ENCODE peak calls at places on chromosomes 13 and 19, in ten cellular contexts. M is tibial nerve, L is GM12878, H is A549, Z is stomach, S is SK-N-SH, B is ovary, F is sigmoid colon, J is upper lobe of left lung, T is H1. N is an unnamed sample.
A peak's percentile ranks its signal among the peaks of the same experiment; 100 is the strongest.

GRCh38 chr19:15194938-15195337 is 5.9 kb downstream of the NOTCH3 start:
- DNase-seq in Z (no peak), J (peak; percentile 40), M (no peak), B (no peak), T (no peak), F (no peak), H (no peak), L (no peak), S (no peak), N (no peak)

GRCh38 chr13:110559429-110559943 is 2.0 kb downstream of the RAB20 start:
- DNase-seq in M (no peak), F (peak; percentile 81), T (no peak), Z (peak; percentile 91), H (no peak), B (peak; percentile 48), J (peak; percentile 89), L (no peak), S (no peak), N (peak; percentile 83)

GRCh38 chr13:43786766-43787517 is at the start of gene ENOX1:
- DNase-seq in Z (peak; percentile 49), M (no peak), F (peak; percentile 90), S (peak; percentile 92), J (peak; percentile 23), H (peak; percentile 13), L (no peak), T (no peak), B (peak; percentile 80), N (peak; percentile 38)

GRCh38 chr19:50556236-50557008 is 11.8 kb downstream of the LRRC4B start:
- DNase-seq in L (peak; percentile 15), Z (peak; percentile 72), T (peak; percentile 70), F (peak; percentile 80), J (peak; percentile 65), H (peak; percentile 98), S (peak; percentile 96), M (peak; percentile 47), B (peak; percentile 35), N (peak; percentile 71)

GRCh38 chr13:27622881-27623280 is 1.2 kb downstream of the POLR1D start:
- DNase-seq in M (no peak), H (no peak), T (no peak), B (no peak), F (no peak), J (no peak), L (no peak), S (no peak), Z (no peak), N (no peak)

GRCh38 chr19:18972301-18972831 is 31.3 kb upstream of the HOMER3 start:
- DNase-seq in M (no peak), J (peak; percentile 38), Z (no peak), H (no peak), L (no peak), T (no peak), F (no peak), S (no peak), B (no peak), N (no peak)

GRCh38 chr13:37277435-37278144 is 172.1 kb upstream of the CSNK1A1L start:
- DNase-seq in L (no peak), H (no peak), Z (no peak), M (no peak), T (no peak), J (no peak), F (no peak), B (no peak), S (no peak), N (no peak)

GRCh38 chr13:31236211-31236786 is 36.5 kb downstream of the B3GLCT start:
- DNase-seq in F (no peak), T (no peak), Z (no peak), S (peak; percentile 52), H (no peak), J (no peak), M (peak; percentile 21), L (no peak), B (no peak), N (no peak)

GRCh38 chr13:75181906-75182305 is 300.1 kb downstream of the TBC1D4 start:
- DNase-seq in B (no peak), S (no peak), M (no peak), H (no peak), L (no peak), Z (no peak), F (no peak), T (no peak), J (no peak), N (no peak)

GRCh38 chr19:1105873-1106840 is 2.4 kb downstream of the GPX4 start:
- DNase-seq in F (no peak), H (no peak), Z (no peak), T (no peak), M (no peak), L (no peak), S (no peak), B (no peak), J (no peak), N (no peak)
- H3K4me3 ChIP-seq in F (no peak overlapping the region), H (no peak overlapping the region), Z (peak overlapping the region; percentile 83), T (no peak overlapping the region), M (no peak overlapping the region), L (no peak overlapping the region), S (no peak overlapping the region), B (no peak overlapping the region), J (peak overlapping the region; percentile 79), N (no peak overlapping the region)

GRCh38 chr13:21466527-21466926 is 7.4 kb upstream of the ZDHHC20 start:
- DNase-seq in L (no peak), H (no peak), F (no peak), S (no peak), B (no peak), J (no peak), M (no peak), Z (peak; percentile 52), T (no peak), N (no peak)

GRCh38 chr13:21463424-21463823 is 4.3 kb upstream of the ZDHHC20 start:
- DNase-seq in Z (no peak), T (no peak), L (no peak), S (no peak), B (no peak), J (no peak), M (no peak), H (no peak), F (no peak), N (no peak)

GRCh38 chr13:21470785-21471184 is 11.7 kb upstream of the ZDHHC20 start:
- DNase-seq in F (no peak), M (no peak), J (no peak), S (no peak), H (no peak), L (no peak), Z (no peak), B (no peak), T (no peak), N (no peak)

GRCh38 chr13:21465710-21466160 is 6.6 kb upstream of the ZDHHC20 start:
- DNase-seq in J (peak; percentile 59), S (no peak), B (no peak), T (no peak), H (no peak), M (no peak), F (no peak), L (no peak), Z (peak; percentile 85), N (peak; percentile 17)
- H3K27ac ChIP-seq in J (peak overlapping the region; percentile 74), S (no peak overlapping the region), B (no peak overlapping the region), T (peak overlapping the region; percentile 4), H (no peak overlapping the region), M (no peak overlapping the region), F (no peak overlapping the region), L (no peak overlapping the region), Z (peak overlapping the region; percentile 89), N (peak overlapping the region; percentile 41)

DNA sequence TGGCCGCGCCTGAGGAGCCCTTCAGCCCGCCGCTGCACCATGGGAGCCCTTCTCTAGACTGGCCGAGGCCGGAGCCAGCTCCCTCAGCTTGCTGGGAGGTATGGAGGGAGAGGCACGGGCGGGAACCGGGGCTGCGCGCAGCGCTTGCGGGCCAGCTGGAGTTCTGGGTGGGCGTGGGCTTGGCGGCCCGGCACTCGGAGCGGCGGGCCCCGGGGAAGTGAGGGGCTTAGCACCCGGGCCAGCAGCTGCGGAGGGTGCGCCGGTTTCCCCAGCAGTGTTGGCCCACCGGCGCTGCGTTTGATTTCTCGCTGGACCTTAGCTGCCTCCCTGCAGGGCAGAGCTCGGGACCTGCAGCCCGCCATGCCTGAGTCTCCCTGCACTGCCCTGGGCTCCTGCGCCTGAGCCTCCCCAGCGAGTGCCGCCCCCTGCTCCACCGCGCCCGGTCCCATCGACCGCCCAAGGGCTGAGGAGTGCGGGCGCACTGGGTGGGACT is 1890.0 kb upstream of the PCDH20 start:
- DNase-seq in T (no peak), L (no peak), Z (no peak), B (no peak), H (no peak), F (no peak), J (no peak), S (no peak), M (no peak), N (no peak)
- TF ChIP-seq EP300 in T (no peak), L (no peak), Z (no peak), B (no peak), H (no peak), F (no peak), J (no peak), S (no peak), M (no peak), N (no peak)

GRCh38 chr19:3163943-3164342 is 14.6 kb upstream of the S1PR4 start:
- DNase-seq in H (no peak), Z (no peak), J (no peak), M (no peak), F (no peak), S (no peak), B (no peak), T (no peak), L (no peak), N (no peak)

GRCh38 chr19:3162418-3163229 is 15.9 kb upstream of the S1PR4 start:
- DNase-seq in B (no peak), S (peak; percentile 66), J (no peak), T (no peak), M (no peak), F (no peak), Z (no peak), H (peak; percentile 53), L (no peak), N (no peak)

GRCh38 chr19:3160219-3160618 is 18.4 kb upstream of the S1PR4 start:
- DNase-seq in H (no peak), M (no peak), L (no peak), B (no peak), S (no peak), J (no peak), Z (no peak), T (no peak), F (no peak), N (no peak)

GRCh38 chr19:3161453-3161852 is 17.1 kb upstream of the S1PR4 start:
- DNase-seq in L (no peak), H (peak; percentile 34), B (no peak), T (no peak), F (no peak), M (no peak), S (no peak), Z (no peak), J (no peak), N (no peak)

DNA sequence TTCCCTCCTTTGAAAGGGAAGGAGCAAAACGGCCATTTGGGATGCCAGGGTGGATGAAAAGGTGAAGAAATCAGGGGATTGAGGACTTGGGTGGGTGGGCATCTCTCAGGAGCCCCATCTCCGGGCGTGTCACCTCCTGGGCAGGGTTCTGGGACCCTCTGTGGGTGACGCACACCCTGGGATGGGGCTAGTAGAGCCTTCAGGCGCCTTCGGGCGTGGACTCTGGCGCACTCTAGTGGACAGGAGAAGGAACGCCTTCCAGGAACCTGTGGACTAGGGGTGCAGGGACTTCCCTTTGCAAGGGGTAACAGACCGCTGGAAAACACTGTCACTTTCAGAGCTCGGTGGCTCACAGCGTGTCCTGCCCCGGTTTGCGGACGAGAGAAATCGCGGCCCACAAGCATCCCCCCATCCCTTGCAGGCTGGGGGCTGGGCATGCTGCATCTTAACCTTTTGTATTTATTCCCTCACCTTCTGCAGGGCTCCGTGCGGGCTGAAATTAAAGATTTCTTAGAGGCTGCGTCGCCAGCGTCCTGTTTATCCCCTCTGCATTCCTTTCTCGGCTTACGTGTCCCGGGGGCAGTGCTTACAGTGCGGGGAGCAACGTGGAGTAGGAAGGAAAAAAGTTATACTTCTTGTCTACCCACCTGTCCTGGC is 15.2 kb upstream of the S1PR4 start:
- DNase-seq in B (peak; percentile 62), J (peak; percentile 82), S (peak; percentile 93), L (no peak), H (peak; percentile 84), T (peak; percentile 53), M (peak; percentile 32), F (peak; percentile 82), Z (peak; percentile 67), N (peak; percentile 56)
- H3K4me3 ChIP-seq in B (no peak overlapping the region), J (no peak overlapping the region), S (no peak overlapping the region), L (no peak overlapping the region), H (no peak overlapping the region), T (peak overlapping the region; percentile 53), M (no peak overlapping the region), F (no peak overlapping the region), Z (no peak overlapping the region), N (no peak overlapping the region)

N was measured in transverse colon.